ENCODE peak calls at places on chromosome 2, in seven cellular contexts. Q is CD8-positive, alpha-beta T cell; F is AG09319; A is osteocyte; J is GM13976; O is body of pancreas; K is glutamatergic neuron. X is an unnamed sample.

GRCh38 chr2:239625913-239626734 is 225.3 kb upstream of the HDAC4 start:
- DNase-seq in A (no peak), O (no peak), J (no peak), Q (no peak), K (no peak), F (no peak), X (no peak)

GRCh38 chr2:118670281-118670680 is 177.2 kb downstream of the EN1 start:
- DNase-seq in O (no peak), A (no peak), K (no peak), J (no peak), F (no peak), Q (no peak), X (no peak)

GRCh38 chr2:112622528-112622849 is 23.2 kb upstream of the SLC20A1 start:
- DNase-seq in K (no peak), F (peak), J (no peak), A (no peak), Q (no peak), O (no peak), X (no peak)

GRCh38 chr2:99153921-99154604 is 679 bp downstream of the TSGA10 start:
- DNase-seq in F (no peak), O (peak), J (no peak), A (no peak), Q (no peak), K (no peak), X (no peak)

GRCh38 chr2:127508621-127509034 is 17.7 kb downstream of the IWS1 start:
- DNase-seq in J (peak), A (peak), Q (no peak), K (no peak), O (peak), F (peak), X (peak)

GRCh38 chr2:70627499-70627898 is 73.9 kb upstream of the TGFA start:
- DNase-seq in F (no peak), J (no peak), A (no peak), O (peak), K (no peak), Q (no peak), X (no peak)

GRCh38 chr2:199019898-199020507 is 437.7 kb downstream of the SATB2 start:
- DNase-seq in Q (no peak), F (peak), A (no peak), K (peak), J (no peak), O (no peak), X (no peak)

GRCh38 chr2:177064417-177064816 is 148.2 kb upstream of the HNRNPA3 start:
- DNase-seq in Q (no peak), O (no peak), J (no peak), F (no peak), K (no peak), A (no peak), X (no peak)

GRCh38 chr2:177265834-177266817 is 1.6 kb upstream of the NFE2L2 start:
- DNase-seq in Q (no peak), F (no peak), A (no peak), O (no peak), K (no peak), J (no peak), X (peak)

GRCh38 chr2:158120664-158121063 is 19.0 kb downstream of the UPP2 start:
- DNase-seq in A (no peak), K (no peak), F (no peak), J (no peak), Q (no peak), O (no peak), X (no peak)

GRCh38 chr2:64980192-64980591 is 9.0 kb upstream of the SLC1A4 start:
- DNase-seq in J (no peak), O (no peak), F (no peak), K (no peak), A (no peak), Q (no peak), X (no peak)

GRCh38 chr2:11697103-11697871 is 27.3 kb upstream of the NTSR2 start:
- DNase-seq in F (peak), Q (no peak), K (peak), J (no peak), O (no peak), A (no peak), X (no peak)

GRCh38 chr2:30736461-30737325 is 70.6 kb downstream of the CAPN13 start:
- DNase-seq in Q (no peak), J (no peak), K (no peak), F (no peak), O (peak), A (no peak), X (no peak)

GRCh38 chr2:176130153-176130916 is 830 bp downstream of the HOXD8 start:
- DNase-seq in Q (no peak), A (no peak), J (no peak), K (peak), O (no peak), F (no peak), X (no peak)

GRCh38 chr2:20215183-20216040 is 9.5 kb downstream of the SDC1 start:
- DNase-seq in J (no peak), F (no peak), O (no peak), K (no peak), A (no peak), Q (no peak), X (no peak)

GRCh38 chr2:240893363-240893828 is 2.6 kb downstream of the MAB21L4 start:
- DNase-seq in F (no peak), A (no peak), O (no peak), Q (peak), K (no peak), J (no peak), X (no peak)

GRCh38 chr2:189178726-189179606 is 595 bp downstream of the COL5A2 start:
- DNase-seq in J (no peak), Q (no peak), F (peak), K (no peak), O (peak), A (no peak), X (no peak)

GRCh38 chr2:177467646-177468045 is 75.1 kb downstream of the AGPS start:
- DNase-seq in F (no peak), K (no peak), O (no peak), J (no peak), Q (no peak), A (no peak), X (no peak)

GRCh38 chr2:144801766-144802165 is 281.8 kb upstream of the ZEB2 start:
- DNase-seq in J (no peak), A (no peak), K (no peak), Q (no peak), F (no peak), O (no peak), X (no peak)

GRCh38 chr2:14632133-14632936 is at the start of gene LRATD1:
- DNase-seq in O (peak), F (no peak), A (no peak), K (peak), J (peak), Q (no peak), X (no peak)

GRCh38 chr2:219784178-219784577 is 156.7 kb downstream of the SLC4A3 start:
- DNase-seq in Q (no peak), O (no peak), K (no peak), F (no peak), A (no peak), J (no peak), X (no peak)

GRCh38 chr2:190574169-190574568 is 39.6 kb upstream of the NEMP2 start:
- DNase-seq in F (no peak), O (no peak), J (no peak), K (no peak), Q (no peak), A (no peak), X (no peak)

GRCh38 chr2:74889159-74889558 is 55.2 kb downstream of the HK2 start:
- DNase-seq in O (no peak), F (no peak), J (no peak), Q (no peak), A (no peak), K (no peak), X (no peak)

GRCh38 chr2:26522325-26523120 is 44.6 kb upstream of the OTOF start:
- DNase-seq in O (no peak), K (peak), F (no peak), A (no peak), Q (no peak), J (no peak), X (no peak)

GRCh38 chr2:136254681-136255080 is 136.7 kb upstream of the CXCR4 start:
- DNase-seq in F (no peak), Q (no peak), J (no peak), A (no peak), O (no peak), K (no peak), X (no peak)

GRCh38 chr2:130332271-130333073 is 10.2 kb upstream of the IMP4 start:
- DNase-seq in Q (peak), O (peak), F (peak), A (peak), J (peak), K (peak), X (peak)

GRCh38 chr2:241914542-241914941 is 45.0 kb downstream of the RTP5 start:
- DNase-seq in O (no peak), F (no peak), Q (no peak), K (no peak), A (no peak), J (no peak), X (no peak)

GRCh38 chr2:73850009-73850408 is 21.2 kb downstream of the STAMBP start:
- DNase-seq in F (no peak), Q (no peak), K (peak), A (no peak), O (no peak), J (no peak), X (no peak)

GRCh38 chr2:127415593-127416485 is 2.4 kb upstream of the PROC start:
- DNase-seq in K (peak), J (peak), O (peak), F (no peak), A (no peak), Q (peak), X (peak)

GRCh38 chr2:231039294-231039664 is 2.0 kb downstream of the C2orf72 start:
- DNase-seq in O (no peak), A (no peak), F (no peak), J (no peak), K (no peak), Q (no peak), X (no peak)

GRCh38 chr2:28391564-28392296 is 928 bp upstream of the FOSL2 start:
- DNase-seq in A (no peak), J (peak), K (peak), Q (peak), O (peak), F (peak), X (peak)
- TF ChIP-seq CTCF in A (no peak), J (no peak), K (no peak), Q (no peak), O (no peak), F (no peak), X (peak)

DNA sequence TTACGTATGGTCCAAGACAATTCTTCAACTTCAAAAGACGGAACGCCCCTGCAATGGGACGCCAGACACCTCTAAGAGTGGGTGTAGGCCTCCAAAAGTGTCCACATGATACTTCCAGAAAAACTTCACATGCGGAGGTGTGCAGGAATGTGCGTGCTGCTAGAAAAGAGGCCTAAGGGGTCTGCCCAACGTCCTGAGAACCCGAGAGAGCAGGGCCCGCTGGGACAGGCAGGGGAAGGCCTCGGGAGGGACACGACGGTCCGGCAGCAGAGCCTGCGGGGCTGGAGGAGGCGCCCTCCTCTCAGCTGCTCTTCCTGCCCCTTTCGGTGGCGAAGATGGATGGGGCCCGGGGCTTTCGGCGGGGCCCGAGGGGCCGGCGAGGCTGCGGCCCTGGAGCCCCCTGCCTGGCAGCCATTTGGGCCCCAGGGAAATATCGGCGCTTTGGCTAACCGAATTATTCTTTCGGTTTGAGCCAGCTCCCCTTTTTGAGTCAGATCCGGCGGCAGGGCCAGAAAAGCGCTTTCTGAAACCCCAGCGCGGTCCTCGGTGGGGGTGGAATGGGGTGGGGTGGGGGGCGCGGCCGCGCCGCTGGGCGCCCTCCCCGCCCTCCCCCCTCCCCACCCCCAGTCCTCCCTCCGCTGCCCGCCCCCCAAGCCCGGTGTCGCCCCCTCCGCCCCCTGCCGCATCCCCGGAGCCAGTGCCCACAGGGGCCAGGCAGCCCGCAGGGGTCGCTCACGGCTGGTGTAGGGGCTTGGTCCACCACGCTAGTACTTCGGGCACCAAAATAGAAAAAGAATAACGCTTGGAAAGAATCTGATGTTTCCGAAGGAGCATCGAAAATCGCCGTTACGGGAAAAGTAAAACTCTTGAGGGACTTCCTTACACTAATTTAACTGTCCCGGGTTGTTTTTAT is 9.2 kb upstream of the ARID5A start:
- DNase-seq in O (no peak), Q (peak), J (peak), K (peak), A (no peak), F (no peak), X (peak)
- TF ChIP-seq CTCF in O (no peak), Q (peak), J (peak), K (no peak), A (peak), F (peak), X (no peak)

GRCh38 chr2:68745006-68745405 is 10.4 kb downstream of the ARHGAP25 start:
- DNase-seq in F (no peak), K (no peak), J (no peak), Q (no peak), O (no peak), A (peak), X (no peak)

GRCh38 chr2:68742638-68743037 is 8.0 kb downstream of the ARHGAP25 start:
- DNase-seq in Q (no peak), J (no peak), K (no peak), A (peak), O (no peak), F (no peak), X (no peak)

GRCh38 chr2:68743531-68743930 is 8.9 kb downstream of the ARHGAP25 start:
- DNase-seq in O (no peak), K (no peak), Q (no peak), A (peak), J (no peak), F (no peak), X (no peak)

GRCh38 chr2:68746408-68746807 is 11.8 kb downstream of the ARHGAP25 start:
- DNase-seq in O (no peak), A (peak), Q (no peak), J (no peak), K (no peak), F (no peak), X (no peak)

GRCh38 chr2:68744517-68744916 is 9.9 kb downstream of the ARHGAP25 start:
- DNase-seq in Q (no peak), F (no peak), A (peak), J (no peak), O (no peak), K (no peak), X (no peak)
- TF ChIP-seq CTCF in Q (no peak), F (no peak), A (no peak), J (no peak), O (no peak), K (no peak), X (no peak)

GRCh38 chr2:33034784-33035183 is 88.0 kb downstream of the LTBP1 start:
- DNase-seq in F (no peak), O (peak), K (no peak), Q (no peak), A (no peak), J (no peak), X (no peak)

GRCh38 chr2:33030326-33030725 is 83.6 kb downstream of the LTBP1 start:
- DNase-seq in J (no peak), F (no peak), O (no peak), K (no peak), A (no peak), Q (no peak), X (no peak)

GRCh38 chr2:33032245-33032644 is 85.5 kb downstream of the LTBP1 start:
- DNase-seq in A (no peak), K (no peak), Q (no peak), J (no peak), F (no peak), O (no peak), X (no peak)

GRCh38 chr2:33029459-33029858 is 82.7 kb downstream of the LTBP1 start:
- DNase-seq in O (no peak), K (no peak), Q (no peak), F (no peak), J (no peak), A (no peak), X (no peak)

GRCh38 chr2:33033524-33034150 is 86.9 kb downstream of the LTBP1 start:
- DNase-seq in J (no peak), A (no peak), F (no peak), K (peak), Q (no peak), O (no peak), X (no peak)
- TF ChIP-seq CTCF in J (peak), A (peak), F (peak), K (no peak), Q (no peak), O (no peak), X (no peak)

GRCh38 chr2:215808996-215809395 is 204.4 kb downstream of the MREG start:
- DNase-seq in F (no peak), K (no peak), Q (no peak), O (no peak), J (no peak), A (no peak), X (no peak)
- TF ChIP-seq CTCF in F (peak), K (no peak), Q (no peak), O (no peak), J (no peak), A (peak), X (no peak)

DNA sequence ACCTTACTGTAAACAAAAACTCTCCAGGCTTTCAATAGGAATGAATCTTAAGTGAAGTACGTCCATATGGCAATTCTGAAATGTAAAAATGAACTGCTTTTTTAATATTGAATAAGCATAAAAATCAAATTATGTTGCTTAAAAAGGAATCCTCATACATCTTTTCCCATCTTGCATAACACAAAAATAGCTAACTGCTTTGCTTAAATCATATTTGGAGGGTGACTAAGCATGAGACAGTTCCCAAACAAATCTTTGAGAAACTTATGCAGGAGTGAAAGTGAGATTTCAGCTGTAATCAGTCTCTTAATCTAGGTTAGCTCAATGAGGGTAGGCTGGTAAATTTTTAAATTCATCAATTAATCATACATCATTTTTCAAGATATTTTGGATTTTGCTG is 111.5 kb downstream of the MBD5 start:
- DNase-seq in A (no peak), O (no peak), Q (no peak), F (peak), J (no peak), K (no peak), X (no peak)
- TF ChIP-seq CTCF in A (no peak), O (no peak), Q (no peak), F (no peak), J (no peak), K (no peak), X (no peak)

X was measured in GM20000.